ENCODE peak calls at places on chromosomes 6 and 20, in four cellular contexts. F is MM.1S, Z is colonic mucosa, G is uterus. Y is an unnamed sample.

GRCh38 chr6:129440691-129441090 is 269.3 kb downstream of the ARHGAP18 start:
- DNase-seq in Z (no peak), G (no peak), F (no peak), Y (no peak)

GRCh38 chr20:17793986-17794385 is 94.2 kb downstream of the BANF2 start:
- DNase-seq in G (no peak), F (no peak), Z (no peak), Y (no peak)

GRCh38 chr6:169950558-169950957 is 199.1 kb downstream of the ERMARD start:
- DNase-seq in G (no peak), Z (no peak), F (peak; percentile 10), Y (peak; percentile 33)

GRCh38 chr20:56350842-56351241 is 7.9 kb upstream of the FAM210B start:
- DNase-seq in Z (no peak), F (no peak), G (no peak), Y (no peak)

GRCh38 chr6:150710236-150710635 is 110.6 kb downstream of the PLEKHG1 start:
- DNase-seq in F (no peak), G (no peak), Z (peak; percentile 78), Y (no peak)

GRCh38 chr6:170470673-170471072 is 82.4 kb downstream of the PSMB1 start:
- DNase-seq in G (no peak), F (no peak), Z (no peak), Y (no peak)

GRCh38 chr6:113856011-113856551 is 1.1 kb upstream of the MARCKS start:
- DNase-seq in G (no peak), F (peak; percentile 32), Z (peak; percentile 51), Y (no peak)

GRCh38 chr6:7907159-7907558 is 3.4 kb downstream of the TXNDC5 start:
- DNase-seq in F (peak; percentile 57), G (no peak), Z (no peak), Y (no peak)

GRCh38 chr6:148538251-148539190 is 195.9 kb downstream of the SASH1 start:
- DNase-seq in F (no peak), G (no peak), Z (no peak), Y (no peak)

GRCh38 chr20:31666258-31667042 is 28.7 kb downstream of the COX4I2 start:
- DNase-seq in Z (peak; percentile 66), F (no peak), G (no peak), Y (no peak)

GRCh38 chr6:2558861-2559811 is 191.6 kb downstream of the MYLK4 start:
- DNase-seq in Z (no peak), G (no peak), F (no peak), Y (no peak)

GRCh38 chr6:112979830-112980229 is 632.7 kb downstream of the RFPL4B start:
- DNase-seq in Z (peak; percentile 28), G (no peak), F (no peak), Y (no peak)

GRCh38 chr6:6734463-6735455 is 146.2 kb downstream of the LY86 start:
- DNase-seq in G (no peak), F (no peak), Z (no peak), Y (no peak)

GRCh38 chr20:44552568-44552949 is 29.8 kb upstream of the PKIG start:
- DNase-seq in F (no peak), G (no peak), Z (peak; percentile 8), Y (no peak)

GRCh38 chr6:81130969-81131368 is 621.5 kb downstream of the TENT5A start:
- DNase-seq in Z (no peak), F (no peak), G (no peak), Y (no peak)

GRCh38 chr6:150046943-150047342 is 21.6 kb upstream of the RAET1L start:
- DNase-seq in G (no peak), Z (no peak), F (no peak), Y (no peak)

GRCh38 chr6:101539510-101540245 is 146.2 kb downstream of the GRIK2 start:
- DNase-seq in G (no peak), F (no peak), Z (no peak), Y (no peak)

GRCh38 chr20:63839620-63840019 is 8.6 kb upstream of the ZBTB46 start:
- DNase-seq in Z (no peak), G (no peak), F (no peak), Y (no peak)

GRCh38 chr6:8082954-8083858 is 19.0 kb upstream of the BLOC1S5 start:
- DNase-seq in G (no peak), F (no peak), Z (no peak), Y (no peak)

DNA sequence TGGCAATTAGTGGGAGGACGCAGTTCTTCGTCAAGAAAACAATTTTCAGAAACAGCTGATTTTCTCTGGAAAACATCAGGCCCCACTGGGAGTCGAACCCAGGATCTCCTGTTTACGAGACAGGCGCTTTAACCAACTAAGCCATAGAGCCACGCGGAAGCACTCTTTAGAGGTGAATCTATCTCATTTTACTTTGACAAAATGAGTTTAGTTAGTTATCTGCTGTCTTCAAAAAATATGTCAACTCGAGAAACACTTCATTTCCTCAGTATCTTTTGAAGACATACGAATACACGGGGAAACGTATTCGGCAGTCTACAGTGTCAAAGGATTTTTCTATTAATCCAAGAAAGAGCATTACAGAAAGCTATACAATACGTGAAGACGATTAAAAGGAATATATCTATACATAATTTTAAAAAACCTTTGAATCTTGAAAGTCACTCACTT is 26.7 kb downstream of the GPX6 start:
- DNase-seq in G (peak; percentile 58), F (peak; percentile 21), Z (peak; percentile 25), Y (no peak)
- H3K27ac ChIP-seq in G (peak overlapping the region; percentile 95), F (peak overlapping the region; percentile 62), Z (no peak overlapping the region), Y (no peak overlapping the region)

DNA sequence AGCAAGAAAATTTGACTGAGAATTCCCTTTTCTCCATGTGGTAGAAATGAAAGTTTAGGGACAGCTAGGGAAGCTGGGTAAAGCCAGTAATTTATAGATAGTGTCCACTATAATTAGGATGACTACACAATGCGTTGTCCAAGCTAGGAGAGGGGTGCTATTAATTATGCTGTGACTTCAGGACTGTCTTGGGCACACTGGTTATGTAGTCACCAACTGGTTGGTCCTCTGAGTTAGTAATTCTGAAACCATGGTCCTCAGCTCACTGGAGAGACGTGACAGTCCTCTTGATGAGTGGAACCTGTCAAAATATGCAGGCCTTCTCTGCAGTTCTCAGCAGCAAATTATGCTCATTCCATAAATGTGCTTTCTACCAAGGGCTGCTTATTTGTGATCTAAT is 94.6 kb upstream of the ENPP5 start:
- DNase-seq in G (no peak), F (no peak), Z (no peak), Y (no peak)
- TF ChIP-seq CTCF in G (no peak), F (no peak), Z (no peak), Y (no peak)

GRCh38 chr20:41524980-41525613 is 93.1 kb downstream of the CHD6 start:
- DNase-seq in G (peak; percentile 49), F (no peak), Z (peak; percentile 82), Y (no peak)
- H3K27ac ChIP-seq in G (no peak overlapping the region), F (no peak overlapping the region), Z (peak overlapping the region; percentile 45), Y (no peak overlapping the region)

DNA sequence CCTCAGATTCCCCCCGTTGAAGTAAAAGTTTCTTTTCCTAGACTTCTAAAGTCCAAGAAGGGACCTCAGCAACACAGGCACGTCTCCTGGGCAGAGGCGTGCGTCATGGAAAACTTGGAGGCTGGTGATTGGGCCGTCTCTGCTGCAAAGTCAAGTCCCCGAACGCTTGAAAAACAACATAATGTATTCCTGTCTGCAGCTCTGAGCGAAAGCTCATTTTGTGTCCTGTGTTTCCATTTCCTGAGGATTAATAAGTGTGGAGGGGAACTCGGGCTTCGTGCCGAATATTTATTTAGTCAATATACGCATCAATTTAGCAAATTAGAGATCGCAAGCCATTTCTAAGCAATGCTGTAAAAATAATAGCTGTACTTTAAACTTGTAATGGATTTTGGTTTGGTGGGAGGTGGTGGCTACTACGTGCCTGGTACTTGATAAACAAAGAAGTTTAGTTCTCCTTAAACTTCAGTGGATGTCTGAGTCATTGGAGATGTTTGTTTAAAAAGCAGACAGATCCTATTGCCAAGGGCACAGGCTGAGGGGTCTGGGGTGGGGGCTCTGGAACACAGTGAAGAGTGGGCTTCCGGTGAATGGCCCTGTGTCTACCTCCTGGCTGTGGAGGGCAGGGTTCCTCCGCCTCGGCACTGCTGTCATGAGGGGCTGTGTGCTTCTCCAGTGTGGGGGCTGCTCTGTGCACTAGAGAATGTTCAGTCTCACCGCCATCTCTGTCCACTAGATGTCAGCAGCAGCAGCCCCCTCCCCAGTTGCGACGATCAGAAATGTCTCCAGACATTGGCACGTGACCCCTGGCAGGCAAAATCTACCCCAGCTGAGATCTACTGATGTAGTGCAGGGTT is 21.8 kb downstream of the PCK1 start:
- DNase-seq in F (no peak), G (peak; percentile 71), Z (no peak), Y (peak; percentile 42)
- TF ChIP-seq CTCF in F (peak; percentile 29), G (peak; percentile 34), Z (no peak), Y (peak; percentile 71)

Y was measured in DND-41.